ENCODE peak calls at places on chromosomes 13 and 19, in six cellular contexts. W is adrenal gland; C is GM03348; G is hepatic stellate cell; Z is CD4-positive, alpha-beta T cell; B is GOT3. X is an unnamed sample.
A peak's percentile ranks its signal among the peaks of the same experiment; 100 is the strongest.

GRCh38 chr13:112877066-112877465 is 91.9 kb upstream of the MCF2L start:
- DNase-seq in Z (no peak), W (no peak), B (no peak), C (no peak), G (no peak), X (no peak)

GRCh38 chr19:55245236-55245904 is 13.4 kb downstream of the PPP6R1 start:
- DNase-seq in Z (no peak), C (no peak), B (no peak), W (no peak), G (no peak), X (no peak)

GRCh38 chr13:44373601-44374347 is at the start of gene SERP2:
- DNase-seq in C (peak; percentile 62), Z (no peak), G (peak; percentile 41), B (no peak), W (peak; percentile 40), X (no peak)

GRCh38 chr19:54186351-54186750 is 3.0 kb downstream of the MBOAT7 start:
- DNase-seq in Z (no peak), G (no peak), W (no peak), B (no peak), C (no peak), X (no peak)

GRCh38 chr13:112953591-112954487 is 15.2 kb upstream of the MCF2L start:
- DNase-seq in C (no peak), G (no peak), W (no peak), B (no peak), Z (no peak), X (no peak)

GRCh38 chr19:6753178-6754031 is 13.8 kb downstream of the SH2D3A start:
- DNase-seq in W (peak; percentile 82), B (peak; percentile 35), G (peak; percentile 74), C (peak; percentile 89), Z (peak; percentile 69), X (peak; percentile 86)

GRCh38 chr13:33690321-33690720 is 127.6 kb upstream of the RFC3 start:
- DNase-seq in C (no peak), B (no peak), W (no peak), Z (no peak), G (no peak), X (no peak)

GRCh38 chr13:45367358-45367757 is 26.4 kb upstream of the TPT1 start:
- DNase-seq in W (peak; percentile 68), Z (peak; percentile 69), C (peak; percentile 81), G (peak; percentile 74), B (no peak), X (peak; percentile 95)

GRCh38 chr19:861756-862528 is 2.5 kb downstream of the CFD start:
- DNase-seq in W (peak; percentile 85), C (peak; percentile 64), B (no peak), G (peak; percentile 63), Z (peak; percentile 65), X (peak; percentile 17)

GRCh38 chr13:76350399-76350798 is 535.8 kb downstream of the KCTD12 start:
- DNase-seq in B (no peak), C (no peak), G (no peak), W (no peak), Z (no peak), X (no peak)

GRCh38 chr13:41811588-41812021 is 149.3 kb downstream of the VWA8 start:
- DNase-seq in Z (no peak), B (no peak), W (no peak), C (no peak), G (no peak), X (no peak)

GRCh38 chr19:4811328-4812131 is 20.0 kb downstream of the TICAM1 start:
- DNase-seq in W (peak; percentile 77), Z (peak; percentile 89), G (peak; percentile 69), C (peak; percentile 81), B (peak; percentile 15), X (peak; percentile 77)

GRCh38 chr19:28397311-28397710 is 815.6 kb downstream of the UQCRFS1 start:
- DNase-seq in B (no peak), C (no peak), G (no peak), W (no peak), Z (no peak), X (no peak)

GRCh38 chr19:19321143-19321577 is 531 bp downstream of the MAU2 start:
- DNase-seq in Z (no peak), G (peak; percentile 45), W (no peak), B (no peak), C (peak; percentile 45), X (peak; percentile 8)

GRCh38 chr13:70585109-70585508 is 476.9 kb upstream of the KLHL1 start:
- DNase-seq in C (no peak), W (no peak), Z (no peak), B (no peak), G (no peak), X (no peak)

GRCh38 chr13:66659291-66660012 is 570.7 kb downstream of the PCDH9 start:
- DNase-seq in B (no peak), Z (no peak), W (no peak), C (no peak), G (no peak), X (no peak)

X was measured in HT-29.